ENCODE peak calls at places on chromosomes 13 and 19, in nine cellular contexts. One of them, this sample, is unnamed.
A peak's percentile ranks its signal among the peaks of the same experiment; 100 is the strongest.

GRCh38 chr19:55451163-55451521 is 8.0 kb upstream of the SHISA7 start:
- DNase-seq in endodermal cell: peak; percentile 67
- DNase-seq in prostate gland: no peak
- DNase-seq in hepatocyte: no peak
- DNase-seq in neural progenitor cell: peak; percentile 54
- DNase-seq in kidney: no peak
- DNase-seq in vagina: no peak
- DNase-seq in dorsolateral prefrontal cortex: no peak
- DNase-seq in stomach: no peak
- DNase-seq in this sample: no peak

GRCh38 chr13:52837850-52838249 is 10.6 kb downstream of the PCDH8 start:
- DNase-seq in neural progenitor cell: no peak
- DNase-seq in kidney: no peak
- DNase-seq in prostate gland: no peak
- DNase-seq in hepatocyte: no peak
- DNase-seq in endodermal cell: no peak
- DNase-seq in stomach: no peak
- DNase-seq in dorsolateral prefrontal cortex: no peak
- DNase-seq in vagina: no peak
- DNase-seq in this sample: no peak

GRCh38 chr19:11921852-11922495 is 2.9 kb upstream of the ZNF700 start:
- DNase-seq in dorsolateral prefrontal cortex: no peak
- DNase-seq in hepatocyte: peak; percentile 54
- DNase-seq in prostate gland: no peak
- DNase-seq in kidney: no peak
- DNase-seq in endodermal cell: no peak
- DNase-seq in vagina: no peak
- DNase-seq in neural progenitor cell: no peak
- DNase-seq in stomach: peak; percentile 30
- DNase-seq in this sample: no peak

GRCh38 chr13:35856721-35857346 is 274.3 kb downstream of the DCLK1 start:
- DNase-seq in hepatocyte: no peak
- DNase-seq in dorsolateral prefrontal cortex: no peak
- DNase-seq in kidney: no peak
- DNase-seq in endodermal cell: no peak
- DNase-seq in stomach: no peak
- DNase-seq in vagina: no peak
- DNase-seq in prostate gland: no peak
- DNase-seq in neural progenitor cell: no peak
- DNase-seq in this sample: no peak

GRCh38 chr13:47480121-47480520 is 521.0 kb downstream of the SUCLA2 start:
- DNase-seq in hepatocyte: no peak
- DNase-seq in kidney: no peak
- DNase-seq in endodermal cell: no peak
- DNase-seq in dorsolateral prefrontal cortex: no peak
- DNase-seq in prostate gland: no peak
- DNase-seq in vagina: no peak
- DNase-seq in stomach: no peak
- DNase-seq in neural progenitor cell: no peak
- DNase-seq in this sample: no peak

GRCh38 chr19:47609885-47610545 is 1.1 kb downstream of the BICRA start:
- DNase-seq in stomach: peak; percentile 59
- DNase-seq in vagina: no peak
- DNase-seq in prostate gland: no peak
- DNase-seq in endodermal cell: peak; percentile 85
- DNase-seq in dorsolateral prefrontal cortex: peak; percentile 67
- DNase-seq in hepatocyte: peak; percentile 66
- DNase-seq in neural progenitor cell: peak; percentile 84
- DNase-seq in kidney: peak; percentile 88
- DNase-seq in this sample: peak; percentile 29

GRCh38 chr19:44988896-44989563 is 12.2 kb upstream of the RELB start:
- DNase-seq in vagina: no peak
- DNase-seq in endodermal cell: peak; percentile 92
- DNase-seq in stomach: peak; percentile 74
- DNase-seq in kidney: peak; percentile 83
- DNase-seq in hepatocyte: peak; percentile 75
- DNase-seq in dorsolateral prefrontal cortex: peak; percentile 67
- DNase-seq in prostate gland: peak; percentile 40
- DNase-seq in neural progenitor cell: peak; percentile 79
- DNase-seq in this sample: peak; percentile 51

GRCh38 chr13:33520480-33520839 is 234.9 kb upstream of the STARD13 start:
- DNase-seq in neural progenitor cell: no peak
- DNase-seq in dorsolateral prefrontal cortex: no peak
- DNase-seq in prostate gland: no peak
- DNase-seq in stomach: no peak
- DNase-seq in vagina: no peak
- DNase-seq in hepatocyte: no peak
- DNase-seq in endodermal cell: no peak
- DNase-seq in kidney: no peak
- DNase-seq in this sample: no peak

GRCh38 chr19:35330475-35330874 is 1.5 kb downstream of the CD22 start:
- DNase-seq in dorsolateral prefrontal cortex: no peak
- DNase-seq in neural progenitor cell: no peak
- DNase-seq in prostate gland: no peak
- DNase-seq in hepatocyte: no peak
- DNase-seq in kidney: no peak
- DNase-seq in vagina: no peak
- DNase-seq in stomach: no peak
- DNase-seq in endodermal cell: no peak
- DNase-seq in this sample: no peak

GRCh38 chr19:52542984-52543664 is 15.7 kb downstream of the ZNF808 start:
- DNase-seq in dorsolateral prefrontal cortex: no peak
- DNase-seq in neural progenitor cell: no peak
- DNase-seq in kidney: no peak
- DNase-seq in hepatocyte: no peak
- DNase-seq in endodermal cell: no peak
- DNase-seq in vagina: no peak
- DNase-seq in prostate gland: no peak
- DNase-seq in stomach: no peak
- DNase-seq in this sample: peak; percentile 26

GRCh38 chr13:99199541-99200432 is 867 bp upstream of the UBAC2 start:
- DNase-seq in vagina: no peak
- DNase-seq in neural progenitor cell: no peak
- DNase-seq in kidney: no peak
- DNase-seq in hepatocyte: no peak
- DNase-seq in endodermal cell: no peak
- DNase-seq in dorsolateral prefrontal cortex: no peak
- DNase-seq in prostate gland: no peak
- DNase-seq in stomach: no peak
- DNase-seq in this sample: no peak

GRCh38 chr19:43465468-43466120 is at the start of gene LYPD3:
- DNase-seq in kidney: peak; percentile 85
- DNase-seq in neural progenitor cell: peak; percentile 19
- DNase-seq in vagina: no peak
- DNase-seq in hepatocyte: peak; percentile 58
- DNase-seq in endodermal cell: peak; percentile 81
- DNase-seq in prostate gland: peak; percentile 46
- DNase-seq in stomach: peak; percentile 49
- DNase-seq in dorsolateral prefrontal cortex: no peak
- DNase-seq in this sample: no peak

GRCh38 chr13:23599083-23599925 is 29.1 kb downstream of the TNFRSF19 start:
- DNase-seq in prostate gland: no peak
- DNase-seq in endodermal cell: peak; percentile 79
- DNase-seq in kidney: no peak
- DNase-seq in vagina: no peak
- DNase-seq in dorsolateral prefrontal cortex: no peak
- DNase-seq in neural progenitor cell: peak; percentile 38
- DNase-seq in hepatocyte: peak; percentile 66
- DNase-seq in stomach: no peak
- DNase-seq in this sample: no peak

GRCh38 chr13:98014766-98015165 is 61.3 kb downstream of the IPO5 start:
- DNase-seq in dorsolateral prefrontal cortex: no peak
- DNase-seq in stomach: no peak
- DNase-seq in prostate gland: no peak
- DNase-seq in hepatocyte: no peak
- DNase-seq in neural progenitor cell: no peak
- DNase-seq in kidney: no peak
- DNase-seq in vagina: no peak
- DNase-seq in endodermal cell: no peak
- DNase-seq in this sample: no peak

GRCh38 chr19:13010038-13010991 is 15.0 kb downstream of the NFIX start:
- DNase-seq in kidney: peak; percentile 86
- DNase-seq in prostate gland: peak; percentile 78
- DNase-seq in hepatocyte: no peak
- DNase-seq in neural progenitor cell: no peak
- DNase-seq in stomach: peak; percentile 82
- DNase-seq in dorsolateral prefrontal cortex: no peak
- DNase-seq in vagina: no peak
- DNase-seq in endodermal cell: peak; percentile 63
- DNase-seq in this sample: no peak
- H3K27ac ChIP-seq in kidney: no peak overlapping the region
- H3K27ac ChIP-seq in prostate gland: peak overlapping the region; percentile 97
- H3K27ac ChIP-seq in hepatocyte: no peak overlapping the region
- H3K27ac ChIP-seq in neural progenitor cell: no peak overlapping the region
- H3K27ac ChIP-seq in stomach: peak overlapping the region; percentile 94
- H3K27ac ChIP-seq in dorsolateral prefrontal cortex: peak overlapping the region; percentile 71
- H3K27ac ChIP-seq in vagina: peak overlapping the region; percentile 99
- H3K27ac ChIP-seq in endodermal cell: no peak overlapping the region
- H3K27ac ChIP-seq in this sample: no peak overlapping the region

GRCh38 chr19:57903298-57904174 is 12.9 kb downstream of the ZNF417 start:
- DNase-seq in kidney: no peak
- DNase-seq in stomach: no peak
- DNase-seq in endodermal cell: no peak
- DNase-seq in prostate gland: no peak
- DNase-seq in vagina: no peak
- DNase-seq in dorsolateral prefrontal cortex: no peak
- DNase-seq in neural progenitor cell: peak; percentile 33
- DNase-seq in hepatocyte: peak; percentile 46
- DNase-seq in this sample: no peak

GRCh38 chr19:57907394-57907793 is 9.0 kb downstream of the ZNF417 start:
- DNase-seq in stomach: no peak
- DNase-seq in neural progenitor cell: no peak
- DNase-seq in prostate gland: no peak
- DNase-seq in vagina: no peak
- DNase-seq in hepatocyte: no peak
- DNase-seq in endodermal cell: no peak
- DNase-seq in dorsolateral prefrontal cortex: no peak
- DNase-seq in kidney: no peak
- DNase-seq in this sample: no peak

DNA sequence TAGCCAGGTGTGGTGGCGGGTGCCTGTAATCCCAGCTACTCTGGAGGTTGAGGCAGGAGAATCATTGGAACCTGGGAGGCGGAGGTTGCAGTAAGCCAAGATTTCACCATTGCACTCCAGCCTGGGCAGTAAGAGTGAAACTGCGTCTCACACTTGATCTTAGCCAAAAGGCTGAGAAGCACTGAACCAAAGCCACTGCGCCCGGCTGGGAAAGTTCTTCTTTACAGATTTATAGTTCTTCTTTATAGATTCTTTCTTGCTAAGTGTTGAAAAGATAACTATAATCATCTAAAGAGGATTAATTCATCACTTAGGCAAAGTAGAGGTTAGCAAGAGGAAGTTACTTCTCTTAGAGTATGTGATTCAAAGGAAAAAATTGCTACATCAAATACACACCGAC is 11.1 kb downstream of the ZNF417 start:
- DNase-seq in kidney: no peak
- DNase-seq in dorsolateral prefrontal cortex: no peak
- DNase-seq in vagina: no peak
- DNase-seq in stomach: no peak
- DNase-seq in hepatocyte: no peak
- DNase-seq in endodermal cell: no peak
- DNase-seq in prostate gland: no peak
- DNase-seq in neural progenitor cell: no peak
- DNase-seq in this sample: no peak
- H3K27ac ChIP-seq in kidney: no peak overlapping the region
- H3K27ac ChIP-seq in dorsolateral prefrontal cortex: no peak overlapping the region
- H3K27ac ChIP-seq in vagina: no peak overlapping the region
- H3K27ac ChIP-seq in stomach: no peak overlapping the region
- H3K27ac ChIP-seq in hepatocyte: no peak overlapping the region
- H3K27ac ChIP-seq in endodermal cell: no peak overlapping the region
- H3K27ac ChIP-seq in prostate gland: no peak overlapping the region
- H3K27ac ChIP-seq in neural progenitor cell: no peak overlapping the region
- H3K27ac ChIP-seq in this sample: no peak overlapping the region

DNA sequence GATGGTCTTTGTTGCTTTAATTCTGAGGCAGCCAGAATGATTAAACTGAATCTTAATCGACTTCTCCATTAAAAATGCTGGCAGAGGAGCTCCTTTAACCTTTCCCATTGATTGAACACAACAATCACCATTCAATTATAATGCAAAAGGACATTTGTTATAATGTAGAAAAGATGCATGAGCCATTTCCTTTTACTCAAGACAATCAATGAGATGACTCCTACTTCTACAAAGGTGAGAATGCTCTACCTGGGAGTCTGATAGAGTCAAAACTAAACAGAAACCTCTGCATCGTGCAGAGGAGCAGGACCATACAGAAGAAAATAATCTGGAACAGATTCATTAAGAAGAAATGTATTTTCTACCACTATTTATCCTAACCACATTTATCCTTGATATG is 253.6 kb upstream of the DACH1 start:
- DNase-seq in hepatocyte: no peak
- DNase-seq in vagina: no peak
- DNase-seq in kidney: no peak
- DNase-seq in dorsolateral prefrontal cortex: no peak
- DNase-seq in neural progenitor cell: no peak
- DNase-seq in prostate gland: no peak
- DNase-seq in stomach: no peak
- DNase-seq in endodermal cell: no peak
- DNase-seq in this sample: no peak
- H3K27ac ChIP-seq in hepatocyte: no peak overlapping the region
- H3K27ac ChIP-seq in vagina: no peak overlapping the region
- H3K27ac ChIP-seq in kidney: no peak overlapping the region
- H3K27ac ChIP-seq in dorsolateral prefrontal cortex: no peak overlapping the region
- H3K27ac ChIP-seq in neural progenitor cell: no peak overlapping the region
- H3K27ac ChIP-seq in prostate gland: no peak overlapping the region
- H3K27ac ChIP-seq in stomach: no peak overlapping the region
- H3K27ac ChIP-seq in endodermal cell: no peak overlapping the region
- H3K27ac ChIP-seq in this sample: no peak overlapping the region

GRCh38 chr13:94329754-94330551 is 149.5 kb downstream of the DCT start:
- DNase-seq in neural progenitor cell: no peak
- DNase-seq in dorsolateral prefrontal cortex: no peak
- DNase-seq in kidney: no peak
- DNase-seq in prostate gland: peak; percentile 9
- DNase-seq in stomach: no peak
- DNase-seq in endodermal cell: no peak
- DNase-seq in hepatocyte: peak; percentile 42
- DNase-seq in vagina: peak; percentile 64
- DNase-seq in this sample: no peak

GRCh38 chr13:94331281-94331680 is 148.2 kb downstream of the DCT start:
- DNase-seq in dorsolateral prefrontal cortex: no peak
- DNase-seq in stomach: no peak
- DNase-seq in kidney: no peak
- DNase-seq in vagina: peak; percentile 37
- DNase-seq in endodermal cell: no peak
- DNase-seq in prostate gland: no peak
- DNase-seq in neural progenitor cell: no peak
- DNase-seq in hepatocyte: no peak
- DNase-seq in this sample: no peak

GRCh38 chr13:94330552-94331071 is 148.9 kb downstream of the DCT start:
- DNase-seq in kidney: no peak
- DNase-seq in hepatocyte: no peak
- DNase-seq in stomach: no peak
- DNase-seq in vagina: no peak
- DNase-seq in prostate gland: no peak
- DNase-seq in neural progenitor cell: no peak
- DNase-seq in dorsolateral prefrontal cortex: no peak
- DNase-seq in endodermal cell: no peak
- DNase-seq in this sample: peak; percentile 64

GRCh38 chr13:94333131-94333820 is 146.2 kb downstream of the DCT start:
- DNase-seq in vagina: peak; percentile 42
- DNase-seq in stomach: no peak
- DNase-seq in prostate gland: no peak
- DNase-seq in neural progenitor cell: no peak
- DNase-seq in endodermal cell: no peak
- DNase-seq in dorsolateral prefrontal cortex: no peak
- DNase-seq in kidney: no peak
- DNase-seq in hepatocyte: no peak
- DNase-seq in this sample: no peak

GRCh38 chr13:94332360-94333040 is 147.0 kb downstream of the DCT start:
- DNase-seq in vagina: peak; percentile 29
- DNase-seq in hepatocyte: no peak
- DNase-seq in dorsolateral prefrontal cortex: no peak
- DNase-seq in endodermal cell: no peak
- DNase-seq in stomach: no peak
- DNase-seq in kidney: no peak
- DNase-seq in prostate gland: no peak
- DNase-seq in neural progenitor cell: no peak
- DNase-seq in this sample: no peak
- H3K27ac ChIP-seq in vagina: no peak overlapping the region
- H3K27ac ChIP-seq in hepatocyte: peak overlapping the region; percentile 13
- H3K27ac ChIP-seq in dorsolateral prefrontal cortex: no peak overlapping the region
- H3K27ac ChIP-seq in endodermal cell: no peak overlapping the region
- H3K27ac ChIP-seq in stomach: peak overlapping the region; percentile 27
- H3K27ac ChIP-seq in kidney: no peak overlapping the region
- H3K27ac ChIP-seq in prostate gland: no peak overlapping the region
- H3K27ac ChIP-seq in neural progenitor cell: no peak overlapping the region
- H3K27ac ChIP-seq in this sample: no peak overlapping the region